ENCODE peak calls at places on chromosomes 16 and 17, in four cellular contexts. B is amygdala, N is amniotic stem cell, W is head of caudate nucleus. P is an unnamed sample.
A peak's percentile ranks its signal among the peaks of the same experiment; 100 is the strongest.

GRCh38 chr16:4288148-4288921 is 15.5 kb upstream of the TFAP4 start:
- DNase-seq in B (no peak), N (peak; percentile 26), W (peak; percentile 87), P (no peak)

GRCh38 chr16:22890976-22891375 is 77.0 kb downstream of the HS3ST2 start:
- DNase-seq in B (no peak), N (no peak), W (no peak), P (no peak)

GRCh38 chr16:47613251-47613650 is 152.1 kb downstream of the PHKB start:
- DNase-seq in B (no peak), N (no peak), W (no peak), P (no peak)

GRCh38 chr16:50835358-50836060 is 93.6 kb downstream of the CYLD start:
- DNase-seq in B (no peak), N (no peak), W (peak; percentile 67), P (no peak)

GRCh38 chr17:55676274-55676673 is 46.4 kb downstream of the TMEM100 start:
- DNase-seq in B (no peak), N (no peak), W (no peak), P (no peak)

GRCh38 chr16:20938426-20938825 is 37.9 kb downstream of the LYRM1 start:
- DNase-seq in B (no peak), N (peak; percentile 26), W (no peak), P (no peak)

GRCh38 chr17:45144199-45145034 is 3.9 kb upstream of the HEXIM1 start:
- DNase-seq in B (no peak), N (no peak), W (peak; percentile 58), P (no peak)

GRCh38 chr17:5431929-5432556 is 6.9 kb downstream of the C1QBP start:
- DNase-seq in B (no peak), N (no peak), W (no peak), P (no peak)

GRCh38 chr16:47143329-47143676 is 442 bp downstream of the NETO2 start:
- DNase-seq in B (no peak), N (peak; percentile 41), W (peak; percentile 61), P (no peak)

GRCh38 chr16:89391-90302 is 11.6 kb downstream of the MPG start:
- DNase-seq in B (no peak), N (no peak), W (peak; percentile 65), P (no peak)

GRCh38 chr17:60392845-60393702 is 1.1 kb upstream of the USP32 start:
- DNase-seq in B (no peak), N (peak; percentile 15), W (peak; percentile 52), P (no peak)

GRCh38 chr16:20944861-20945390 is 44.4 kb downstream of the LYRM1 start:
- DNase-seq in B (no peak), N (no peak), W (no peak), P (no peak)

GRCh38 chr17:67421869-67422273 is 44.8 kb downstream of the PITPNC1 start:
- DNase-seq in B (no peak), N (peak; percentile 17), W (no peak), P (peak; percentile 42)

GRCh38 chr17:15411556-15412198 is 55.7 kb downstream of the CDRT4 start:
- DNase-seq in B (no peak), N (no peak), W (no peak), P (no peak)